ENCODE peak calls at places on chromosomes 6 and 20, in eight cellular contexts. R, V, Z, J, B, O, Y and N are unnamed samples.

GRCh38 chr6:43746613-43747101 is 23.4 kb upstream of the VEGFA start:
- DNase-seq in Z (peak), O (no peak), V (peak), B (no peak), J (peak), R (no peak), Y (no peak), N (no peak)

GRCh38 chr6:69825904-69826303 is 29.1 kb upstream of the LMBRD1 start:
- DNase-seq in Y (no peak), J (no peak), B (no peak), O (no peak), V (no peak), R (no peak), Z (no peak), N (no peak)

GRCh38 chr6:68895929-68896328 is 260.8 kb downstream of the ADGRB3 start:
- DNase-seq in Y (no peak), O (no peak), R (no peak), J (no peak), V (no peak), B (no peak), Z (no peak), N (no peak)

GRCh38 chr6:18139935-18140621 is 14.8 kb downstream of the TPMT start:
- DNase-seq in V (no peak), R (no peak), Z (no peak), J (no peak), B (no peak), O (no peak), Y (no peak), N (no peak)

GRCh38 chr20:40683221-40683893 is 5.7 kb downstream of the MAFB start:
- DNase-seq in J (no peak), O (no peak), B (no peak), Y (no peak), V (no peak), R (no peak), Z (no peak), N (no peak)

GRCh38 chr6:45637611-45638257 is 260.0 kb upstream of the SUPT3H start:
- DNase-seq in V (no peak), B (no peak), Z (no peak), Y (peak), O (no peak), J (no peak), R (no peak), N (no peak)

GRCh38 chr20:58661298-58662141 is 10.4 kb downstream of the STX16 start:
- DNase-seq in R (peak), V (no peak), J (no peak), O (no peak), B (no peak), Y (no peak), Z (no peak), N (no peak)

GRCh38 chr6:128333581-128334223 is 186.7 kb downstream of the PTPRK start:
- DNase-seq in Y (no peak), J (no peak), V (no peak), Z (no peak), O (no peak), R (no peak), B (no peak), N (no peak)

GRCh38 chr6:52718535-52718934 is 44.7 kb downstream of the GSTA2 start:
- DNase-seq in O (no peak), Y (no peak), V (no peak), J (no peak), Z (no peak), B (no peak), R (no peak), N (no peak)

GRCh38 chr20:48295966-48296421 is 510.7 kb upstream of the SULF2 start:
- DNase-seq in Y (no peak), O (no peak), B (no peak), Z (no peak), J (no peak), R (peak), V (no peak), N (no peak)

GRCh38 chr20:43191946-43192847 is 2.5 kb upstream of the PTPRT start:
- DNase-seq in Y (no peak), J (peak), V (no peak), O (peak), B (no peak), Z (no peak), R (no peak), N (no peak)

GRCh38 chr6:148550569-148550968 is 196.3 kb upstream of the UST start:
- DNase-seq in J (no peak), V (no peak), B (no peak), Z (no peak), O (no peak), R (no peak), Y (no peak), N (no peak)

GRCh38 chr6:36244641-36245280 is 25.1 kb upstream of the PNPLA1 start:
- DNase-seq in Y (no peak), R (peak), O (peak), V (no peak), Z (no peak), J (no peak), B (peak), N (no peak)

GRCh38 chr20:44402391-44403193 is 47.1 kb downstream of the HNF4A start:
- DNase-seq in O (no peak), Z (no peak), V (no peak), B (no peak), R (no peak), J (peak), Y (no peak), N (no peak)

GRCh38 chr20:21286775-21287174 is 16.4 kb upstream of the XRN2 start:
- DNase-seq in O (no peak), Y (no peak), V (no peak), J (no peak), R (peak), Z (no peak), B (no peak), N (no peak)

GRCh38 chr20:6836821-6837374 is 69.4 kb downstream of the BMP2 start:
- DNase-seq in V (no peak), Y (no peak), O (no peak), B (no peak), J (no peak), Z (no peak), R (no peak), N (no peak)

GRCh38 chr20:32902456-32903420 is 44.0 kb downstream of the EFCAB8 start:
- DNase-seq in O (peak), J (peak), V (no peak), Z (no peak), B (peak), Y (peak), R (peak), N (peak)

GRCh38 chr20:38136421-38137245 is 28.4 kb downstream of the TGM2 start:
- DNase-seq in O (no peak), B (no peak), Y (no peak), J (no peak), Z (no peak), R (no peak), V (no peak), N (no peak)

GRCh38 chr6:137883400-137883888 is 16.4 kb downstream of the TNFAIP3 start:
- DNase-seq in Z (no peak), R (peak), Y (no peak), B (no peak), V (no peak), O (no peak), J (no peak), N (no peak)

GRCh38 chr20:49989234-49990065 is 6.7 kb downstream of the SNAI1 start:
- DNase-seq in R (peak), O (peak), V (peak), J (peak), B (no peak), Z (no peak), Y (no peak), N (no peak)

GRCh38 chr20:20223981-20224380 is 143.9 kb upstream of the INSM1 start:
- DNase-seq in O (no peak), Y (no peak), B (no peak), R (no peak), V (no peak), J (no peak), Z (no peak), N (no peak)

GRCh38 chr6:41730531-41731436 is 4.6 kb downstream of the TFEB start:
- DNase-seq in B (no peak), R (peak), Z (no peak), O (no peak), J (peak), Y (no peak), V (no peak), N (no peak)

GRCh38 chr6:34465551-34466241 is at the start of gene PACSIN1:
- DNase-seq in V (no peak), B (no peak), Z (no peak), O (peak), Y (peak), R (no peak), J (peak), N (peak)

GRCh38 chr20:34112600-34113061 is 588 bp upstream of the EIF2S2 start:
- DNase-seq in B (no peak), J (peak), V (no peak), Y (peak), R (peak), Z (no peak), O (no peak), N (peak)

GRCh38 chr6:135852775-135853174 is 1.3 kb downstream of the PDE7B start:
- DNase-seq in J (no peak), O (no peak), Z (no peak), R (no peak), B (no peak), V (no peak), Y (no peak), N (no peak)

GRCh38 chr6:35719830-35720733 is 16.8 kb upstream of the ARMC12 start:
- DNase-seq in V (peak), Z (peak), Y (no peak), J (peak), O (peak), B (no peak), R (peak), N (no peak)

GRCh38 chr20:50586531-50587232 is 76.5 kb downstream of the PTPN1 start:
- DNase-seq in Y (no peak), B (no peak), J (no peak), O (no peak), Z (no peak), R (no peak), V (no peak), N (no peak)

GRCh38 chr6:111031151-111031550 is 49.3 kb downstream of the RPF2 start:
- DNase-seq in O (no peak), V (no peak), B (no peak), Z (no peak), Y (no peak), R (no peak), J (no peak), N (no peak)

GRCh38 chr6:111030008-111031006 is 48.5 kb downstream of the RPF2 start:
- DNase-seq in O (no peak), J (peak), B (no peak), Y (no peak), V (no peak), R (no peak), Z (no peak), N (no peak)

GRCh38 chr6:111024661-111025060 is 42.8 kb downstream of the RPF2 start:
- DNase-seq in B (no peak), R (no peak), Z (no peak), J (no peak), Y (no peak), O (no peak), V (no peak), N (no peak)

GRCh38 chr6:111032493-111033140 is 50.8 kb downstream of the RPF2 start:
- DNase-seq in R (no peak), V (no peak), J (no peak), O (no peak), B (no peak), Y (no peak), Z (no peak), N (no peak)

DNA sequence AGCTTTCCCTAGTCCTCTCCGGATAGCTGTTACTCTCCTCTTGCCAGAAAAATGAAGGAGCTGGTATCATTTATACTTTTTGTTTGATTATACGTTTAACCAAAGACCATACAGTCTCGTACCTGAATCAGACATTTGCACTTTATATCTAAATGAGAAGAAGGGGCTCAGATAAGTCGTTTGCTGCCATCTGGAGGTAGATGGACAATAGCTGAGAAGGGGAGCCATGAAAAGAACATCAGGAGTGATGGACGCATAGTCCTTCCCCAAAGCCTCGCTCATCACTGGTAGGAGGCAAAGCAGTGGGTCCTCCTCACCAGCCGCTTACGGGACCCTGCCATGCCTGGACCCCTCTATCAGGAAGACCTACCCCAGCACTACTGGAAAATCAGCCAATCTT is 45.4 kb downstream of the RPF2 start:
- DNase-seq in V (no peak), J (no peak), Z (no peak), O (no peak), B (no peak), Y (no peak), R (no peak), N (no peak)
- TF ChIP-seq POLR2AphosphoS5 in V (no peak), J (no peak), Z (no peak), O (no peak), B (no peak), Y (no peak), R (no peak), N (no peak)

GRCh38 chr20:31581391-31581790 is 23.7 kb upstream of the ID1 start:
- DNase-seq in O (no peak), V (no peak), J (no peak), R (no peak), Y (no peak), Z (no peak), B (no peak), N (no peak)
- TF ChIP-seq POLR2AphosphoS5 in O (no peak), V (no peak), J (no peak), R (no peak), Y (no peak), Z (no peak), B (no peak), N (no peak)

GRCh38 chr6:53898026-53898795 is 103.4 kb downstream of the LRRC1 start:
- DNase-seq in Z (no peak), O (no peak), V (no peak), R (peak), B (no peak), J (no peak), Y (no peak), N (no peak)

GRCh38 chr6:53888931-53889330 is 94.1 kb downstream of the LRRC1 start:
- DNase-seq in B (no peak), Z (no peak), V (no peak), Y (no peak), R (no peak), O (no peak), J (no peak), N (no peak)

GRCh38 chr6:53892707-53893106 is 97.9 kb downstream of the LRRC1 start:
- DNase-seq in J (no peak), B (no peak), V (no peak), Y (no peak), Z (no peak), O (no peak), R (no peak), N (no peak)

GRCh38 chr6:53896237-53896636 is 101.4 kb downstream of the LRRC1 start:
- DNase-seq in V (no peak), Y (no peak), R (peak), B (no peak), J (no peak), O (no peak), Z (no peak), N (no peak)

GRCh38 chr6:53894086-53894485 is 99.3 kb downstream of the LRRC1 start:
- DNase-seq in B (no peak), O (no peak), Z (no peak), R (no peak), V (no peak), J (no peak), Y (no peak), N (no peak)
- TF ChIP-seq POLR2AphosphoS5 in B (no peak), O (no peak), Z (no peak), R (no peak), V (no peak), J (no peak), Y (no peak), N (no peak)

DNA sequence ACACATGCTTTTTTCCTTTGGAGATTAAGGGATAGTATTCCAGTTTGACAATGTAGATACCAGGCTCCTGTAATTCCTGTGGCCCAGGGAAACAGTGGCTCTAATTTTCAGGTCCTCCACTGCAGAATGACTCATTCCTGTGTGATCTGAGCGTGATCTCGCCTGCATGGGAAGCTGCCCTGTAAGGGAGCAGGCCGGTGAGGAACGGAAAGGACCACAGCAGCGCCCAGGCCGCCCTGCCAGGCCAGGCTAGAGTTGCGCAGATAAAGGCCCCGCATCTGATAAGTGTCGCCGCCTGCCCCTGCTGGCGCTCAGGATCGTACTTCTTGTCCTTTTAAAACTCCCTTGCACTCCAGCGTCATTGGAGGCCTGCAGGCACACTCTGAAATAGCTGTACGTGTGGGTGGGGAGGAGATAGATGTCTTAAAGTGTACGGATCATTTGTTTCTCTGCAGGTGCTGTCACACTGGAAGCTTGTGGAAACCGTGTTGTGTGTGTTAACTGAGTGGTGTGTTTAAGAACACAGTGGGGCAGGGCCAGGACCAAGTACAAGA is 60.7 kb downstream of the SYNJ2 start:
- DNase-seq in R (peak), J (peak), B (peak), O (peak), Z (no peak), V (no peak), Y (peak), N (peak)
- TF ChIP-seq POLR2AphosphoS5 in R (peak), J (no peak), B (peak), O (no peak), Z (peak), V (no peak), Y (peak), N (peak)